ENCODE peak calls at places on chromosomes 7 and 10, in six cellular contexts. J is neuronal stem cell, A is IMR-90, Z is mesenchymal stem cell, C is trophoblast cell, H is H1. O is an unnamed sample.

GRCh38 chr10:87844837-87845623 is 18.3 kb downstream of the KLLN start:
- DNase-seq in Z (peak; percentile 77), C (peak; percentile 31), J (no peak), H (no peak), A (peak; percentile 86), O (no peak)

GRCh38 chr10:791639-792038 is 102.2 kb upstream of the DIP2C start:
- DNase-seq in J (no peak), Z (no peak), H (no peak), A (no peak), C (no peak), O (no peak)

GRCh38 chr10:3123571-3124411 is 48.8 kb downstream of the PITRM1 start:
- DNase-seq in C (no peak), A (no peak), Z (no peak), J (no peak), H (no peak), O (no peak)

GRCh38 chr10:86159797-86160196 is 206.8 kb downstream of the GRID1 start:
- DNase-seq in C (no peak), H (no peak), A (no peak), J (no peak), Z (no peak), O (no peak)

GRCh38 chr10:30359373-30360206 is 10.5 kb upstream of the MTPAP start:
- DNase-seq in C (peak; percentile 91), J (peak; percentile 61), A (peak; percentile 43), Z (peak; percentile 71), H (peak; percentile 92), O (peak; percentile 91)

GRCh38 chr10:86439544-86439943 is 72.9 kb upstream of the GRID1 start:
- DNase-seq in A (peak; percentile 97), C (peak; percentile 23), Z (peak; percentile 98), H (no peak), J (no peak), O (no peak)

GRCh38 chr10:110433740-110434139 is 64.0 kb upstream of the DUSP5 start:
- DNase-seq in J (no peak), Z (no peak), C (no peak), A (no peak), H (no peak), O (no peak)

GRCh38 chr10:60312818-60313588 is 76.7 kb downstream of the ANK3 start:
- DNase-seq in A (peak; percentile 82), Z (peak; percentile 81), J (no peak), H (no peak), C (no peak), O (no peak)

GRCh38 chr10:115402690-115403089 is 309.5 kb downstream of the ATRNL1 start:
- DNase-seq in J (no peak), A (peak; percentile 30), H (no peak), Z (peak; percentile 52), C (no peak), O (no peak)

GRCh38 chr7:50727711-50728110 is 55.0 kb downstream of the GRB10 start:
- DNase-seq in A (no peak), C (no peak), Z (no peak), J (no peak), H (no peak), O (no peak)

GRCh38 chr10:132204078-132204780 is 17.5 kb downstream of the DPYSL4 start:
- DNase-seq in J (no peak), C (no peak), H (peak; percentile 43), Z (no peak), A (no peak), O (no peak)

GRCh38 chr10:132634241-132634946 is 96.8 kb downstream of the INPP5A start:
- DNase-seq in C (no peak), H (no peak), A (no peak), J (no peak), Z (no peak), O (no peak)

GRCh38 chr10:74194999-74195398 is 44.0 kb downstream of the ADK start:
- DNase-seq in Z (no peak), C (no peak), A (peak; percentile 67), J (no peak), H (no peak), O (no peak)

GRCh38 chr7:12107841-12108249 is 103.2 kb upstream of the TMEM106B start:
- DNase-seq in Z (peak; percentile 6), J (no peak), A (no peak), H (no peak), C (no peak), O (no peak)

GRCh38 chr10:114477285-114477684 is 73.0 kb upstream of the AFAP1L2 start:
- DNase-seq in H (no peak), C (no peak), J (no peak), A (no peak), Z (no peak), O (no peak)

GRCh38 chr10:47055386-47056382 is 144.5 kb downstream of the PTPN20 start:
- DNase-seq in Z (no peak), H (no peak), C (no peak), J (no peak), A (no peak), O (peak; percentile 19)

GRCh38 chr10:95741807-95742528 is 14.0 kb upstream of the ENTPD1 start:
- DNase-seq in A (peak; percentile 35), C (no peak), Z (peak; percentile 75), H (no peak), J (no peak), O (no peak)

GRCh38 chr7:41189866-41190265 is 513.0 kb downstream of the INHBA start:
- DNase-seq in Z (peak; percentile 90), H (no peak), A (peak; percentile 97), C (no peak), J (no peak), O (no peak)

GRCh38 chr10:7705341-7705740 is 2.2 kb downstream of the ITIH2 start:
- DNase-seq in A (no peak), Z (no peak), C (no peak), H (no peak), J (no peak), O (no peak)

GRCh38 chr7:75072978-75073282 is 672 bp downstream of the RCC1L start:
- DNase-seq in H (no peak), Z (peak; percentile 60), J (no peak), C (no peak), A (no peak), O (no peak)

GRCh38 chr10:20633721-20634120 is 263.4 kb downstream of the NEBL start:
- DNase-seq in H (no peak), Z (no peak), C (no peak), J (no peak), A (no peak), O (no peak)

GRCh38 chr7:36088966-36089365 is 64.1 kb upstream of the EEPD1 start:
- DNase-seq in Z (no peak), C (peak; percentile 38), H (no peak), A (no peak), J (no peak), O (no peak)

GRCh38 chr7:2807846-2808772 is 36.0 kb downstream of the GNA12 start:
- DNase-seq in C (peak; percentile 70), J (no peak), A (peak; percentile 68), Z (peak; percentile 79), H (no peak), O (no peak)

GRCh38 chr7:122556873-122557542 is 141.9 kb downstream of the RNF133 start:
- DNase-seq in Z (no peak), J (peak; percentile 4), C (no peak), A (no peak), H (no peak), O (no peak)

GRCh38 chr10:12590682-12591642 is 241.6 kb downstream of the CAMK1D start:
- DNase-seq in Z (no peak), C (no peak), J (no peak), H (no peak), A (no peak), O (no peak)

GRCh38 chr10:70341016-70341415 is 41.4 kb downstream of the LRRC20 start:
- DNase-seq in H (no peak), A (no peak), C (no peak), J (no peak), Z (no peak), O (no peak)

GRCh38 chr10:127759276-127759675 is 22.3 kb downstream of the FOXI2 start:
- DNase-seq in C (no peak), J (no peak), Z (no peak), H (no peak), A (no peak), O (no peak)

GRCh38 chr10:20598590-20598989 is 298.5 kb downstream of the NEBL start:
- DNase-seq in J (no peak), H (no peak), A (peak; percentile 51), C (peak; percentile 27), Z (peak; percentile 92), O (peak; percentile 65)

GRCh38 chr7:28180364-28181147 is at the start of gene JAZF1:
- DNase-seq in Z (peak; percentile 65), J (peak; percentile 57), H (peak; percentile 81), C (no peak), A (peak; percentile 63), O (peak; percentile 88)

GRCh38 chr10:106537866-106538265 is 626.6 kb downstream of the SORCS1 start:
- DNase-seq in H (no peak), J (no peak), A (no peak), C (no peak), Z (no peak), O (no peak)
- H2AFZ ChIP-seq in H (no peak overlapping the region), J (no peak overlapping the region), A (no peak overlapping the region), C (no peak overlapping the region), Z (no peak overlapping the region), O (no peak overlapping the region)

DNA sequence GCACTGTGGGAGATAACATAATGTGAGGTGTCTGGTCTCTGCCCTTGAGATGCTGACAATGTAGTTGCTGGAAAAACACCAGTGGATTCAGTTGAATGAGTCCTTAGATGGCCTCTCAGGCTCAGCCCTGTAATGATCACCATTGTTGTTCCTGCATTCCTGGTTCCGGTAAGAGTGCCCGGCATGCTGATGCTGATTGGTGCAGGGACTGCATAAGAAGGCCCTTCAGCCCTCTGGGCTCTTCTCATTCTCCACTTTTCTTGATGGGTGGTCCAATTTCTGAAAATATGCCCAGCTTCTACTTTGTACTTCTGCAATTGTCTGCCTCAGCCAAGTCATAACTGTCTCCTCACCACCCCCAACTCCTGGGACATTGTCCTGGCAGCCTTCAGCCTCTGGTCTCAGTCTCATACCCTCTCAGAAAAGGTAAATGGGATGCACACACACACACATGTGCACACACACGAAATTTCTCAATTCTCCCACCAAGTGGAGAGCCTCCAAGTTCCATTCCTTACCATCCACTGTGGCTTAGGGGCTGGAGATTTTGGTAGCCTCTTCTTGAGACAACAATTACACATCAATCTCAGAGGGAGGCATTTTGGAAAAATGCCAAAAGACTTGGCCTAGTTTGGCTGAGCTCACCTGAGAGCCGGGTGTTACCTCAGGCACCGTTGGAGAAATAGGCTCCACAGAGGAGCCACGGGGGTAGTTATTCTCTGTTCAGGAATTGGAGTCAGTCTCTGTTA is 314.9 kb downstream of the RPS24 start:
- DNase-seq in H (peak; percentile 26), A (no peak), C (no peak), J (no peak), Z (no peak), O (peak; percentile 5)
- H3K23ac ChIP-seq in H (no peak overlapping the region), A (no peak overlapping the region), C (no peak overlapping the region), J (no peak overlapping the region), Z (no peak overlapping the region), O (no peak overlapping the region)

DNA sequence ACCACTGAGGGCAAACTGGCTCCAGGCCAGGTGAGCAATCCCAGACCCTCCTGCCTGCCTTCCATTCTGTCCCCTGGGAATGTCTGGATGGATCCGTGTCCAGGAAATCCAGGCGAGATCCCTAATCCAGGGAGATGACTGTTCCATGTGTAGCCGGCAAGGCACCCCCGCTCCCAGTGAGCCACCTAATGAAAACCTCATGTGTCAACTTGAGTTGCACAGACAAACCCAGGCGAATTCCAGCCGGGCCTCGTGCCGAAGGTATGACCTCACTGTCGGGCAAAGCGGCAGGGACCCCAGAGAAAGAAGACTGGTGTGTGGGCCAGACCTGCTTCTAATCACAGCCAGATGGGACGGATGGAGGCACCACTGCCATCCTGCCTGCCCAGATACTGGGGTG is 313.3 kb downstream of the CALN1 start:
- DNase-seq in A (no peak), H (no peak), C (no peak), J (no peak), Z (no peak), O (no peak)
- H2BK120ac ChIP-seq in A (no peak overlapping the region), H (no peak overlapping the region), C (no peak overlapping the region), J (no peak overlapping the region), Z (no peak overlapping the region), O (no peak overlapping the region)

GRCh38 chr10:89283988-89284475 is 17.8 kb upstream of the IFIT2 start:
- DNase-seq in Z (peak; percentile 87), H (no peak), J (no peak), C (no peak), A (peak; percentile 81), O (peak; percentile 50)
- H2AFZ ChIP-seq in Z (no peak overlapping the region), H (peak overlapping the region; percentile 100), J (peak overlapping the region; percentile 86), C (no peak overlapping the region), A (peak overlapping the region; percentile 91), O (peak overlapping the region; percentile 71)

O was measured in H9.